ENCODE peak calls at places on chromosomes 3 and 15, in seven cellular contexts. One of them, this sample, is unnamed. For H3K4me1, the result is how much of the 10 kb centered on the place peaks cover.

GRCh38 chr3:30597131-30597768 is 9.2 kb upstream of the TGFBR2 start:
- DNase-seq in CD4-positive, alpha-beta memory T cell: no peak
- DNase-seq in OCI-LY7: no peak
- DNase-seq in foreskin keratinocyte: peak
- DNase-seq in psoas muscle: no peak
- DNase-seq in esophagus squamous epithelium: no peak
- DNase-seq in A549: peak
- DNase-seq in this sample: no peak

GRCh38 chr15:92808611-92809063 is 91.5 kb upstream of the CHD2 start:
- DNase-seq in CD4-positive, alpha-beta memory T cell: no peak
- DNase-seq in OCI-LY7: no peak
- DNase-seq in foreskin keratinocyte: no peak
- DNase-seq in psoas muscle: peak
- DNase-seq in esophagus squamous epithelium: no peak
- DNase-seq in A549: no peak
- DNase-seq in this sample: no peak

GRCh38 chr3:69364354-69364753 is 21.5 kb downstream of the FRMD4B start:
- DNase-seq in CD4-positive, alpha-beta memory T cell: no peak
- DNase-seq in OCI-LY7: no peak
- DNase-seq in foreskin keratinocyte: peak
- DNase-seq in psoas muscle: no peak
- DNase-seq in esophagus squamous epithelium: no peak
- DNase-seq in A549: no peak
- DNase-seq in this sample: no peak

GRCh38 chr3:71589132-71589531 is 5.6 kb upstream of the FOXP1 start:
- DNase-seq in CD4-positive, alpha-beta memory T cell: no peak
- DNase-seq in OCI-LY7: no peak
- DNase-seq in foreskin keratinocyte: no peak
- DNase-seq in psoas muscle: no peak
- DNase-seq in esophagus squamous epithelium: no peak
- DNase-seq in A549: no peak
- DNase-seq in this sample: no peak

GRCh38 chr3:169264711-169265110 is 398.8 kb downstream of the MECOM start:
- DNase-seq in CD4-positive, alpha-beta memory T cell: no peak
- DNase-seq in OCI-LY7: no peak
- DNase-seq in foreskin keratinocyte: no peak
- DNase-seq in psoas muscle: no peak
- DNase-seq in esophagus squamous epithelium: no peak
- DNase-seq in A549: no peak
- DNase-seq in this sample: no peak

GRCh38 chr15:90264649-90265048 is 823 bp upstream of the NGRN start:
- DNase-seq in CD4-positive, alpha-beta memory T cell: no peak
- DNase-seq in OCI-LY7: peak
- DNase-seq in foreskin keratinocyte: no peak
- DNase-seq in psoas muscle: no peak
- DNase-seq in esophagus squamous epithelium: no peak
- DNase-seq in A549: peak
- DNase-seq in this sample: peak

GRCh38 chr3:101803152-101803782 is 24.3 kb downstream of the NXPE3 start:
- DNase-seq in CD4-positive, alpha-beta memory T cell: peak
- DNase-seq in OCI-LY7: peak
- DNase-seq in foreskin keratinocyte: no peak
- DNase-seq in psoas muscle: no peak
- DNase-seq in esophagus squamous epithelium: no peak
- DNase-seq in A549: peak
- DNase-seq in this sample: peak

GRCh38 chr15:60397772-60398445 is at the start of gene ANXA2:
- DNase-seq in CD4-positive, alpha-beta memory T cell: peak
- DNase-seq in OCI-LY7: peak
- DNase-seq in foreskin keratinocyte: peak
- DNase-seq in psoas muscle: peak
- DNase-seq in esophagus squamous epithelium: peak
- DNase-seq in A549: peak
- DNase-seq in this sample: peak

GRCh38 chr3:126969586-126969985 is 13.3 kb upstream of the PLXNA1 start:
- DNase-seq in CD4-positive, alpha-beta memory T cell: no peak
- DNase-seq in OCI-LY7: no peak
- DNase-seq in foreskin keratinocyte: no peak
- DNase-seq in psoas muscle: no peak
- DNase-seq in esophagus squamous epithelium: no peak
- DNase-seq in A549: no peak
- DNase-seq in this sample: no peak

GRCh38 chr3:76505202-76505875 is 534.6 kb upstream of the ROBO2 start:
- DNase-seq in CD4-positive, alpha-beta memory T cell: no peak
- DNase-seq in OCI-LY7: no peak
- DNase-seq in foreskin keratinocyte: no peak
- DNase-seq in psoas muscle: no peak
- DNase-seq in esophagus squamous epithelium: no peak
- DNase-seq in A549: no peak
- DNase-seq in this sample: no peak

GRCh38 chr3:20669184-20669583 is 483.2 kb upstream of the SGO1 start:
- DNase-seq in CD4-positive, alpha-beta memory T cell: no peak
- DNase-seq in OCI-LY7: no peak
- DNase-seq in foreskin keratinocyte: no peak
- DNase-seq in psoas muscle: no peak
- DNase-seq in esophagus squamous epithelium: no peak
- DNase-seq in A549: no peak
- DNase-seq in this sample: no peak

GRCh38 chr3:134998158-134998557 is 203.1 kb downstream of the EPHB1 start:
- DNase-seq in CD4-positive, alpha-beta memory T cell: no peak
- DNase-seq in OCI-LY7: no peak
- DNase-seq in foreskin keratinocyte: no peak
- DNase-seq in psoas muscle: no peak
- DNase-seq in esophagus squamous epithelium: no peak
- DNase-seq in A549: no peak
- DNase-seq in this sample: no peak

GRCh38 chr3:54520060-54520459 is 397.7 kb downstream of the CACNA2D3 start:
- DNase-seq in CD4-positive, alpha-beta memory T cell: no peak
- DNase-seq in OCI-LY7: no peak
- DNase-seq in foreskin keratinocyte: no peak
- DNase-seq in psoas muscle: no peak
- DNase-seq in esophagus squamous epithelium: no peak
- DNase-seq in A549: no peak
- DNase-seq in this sample: no peak

GRCh38 chr15:38215707-38216106 is 36.9 kb upstream of the SPRED1 start:
- DNase-seq in CD4-positive, alpha-beta memory T cell: no peak
- DNase-seq in OCI-LY7: no peak
- DNase-seq in foreskin keratinocyte: no peak
- DNase-seq in psoas muscle: no peak
- DNase-seq in esophagus squamous epithelium: no peak
- DNase-seq in A549: no peak
- DNase-seq in this sample: no peak

GRCh38 chr3:23396746-23397145 is 193.6 kb downstream of the UBE2E2 start:
- DNase-seq in CD4-positive, alpha-beta memory T cell: no peak
- DNase-seq in OCI-LY7: no peak
- DNase-seq in foreskin keratinocyte: peak
- DNase-seq in psoas muscle: no peak
- DNase-seq in esophagus squamous epithelium: no peak
- DNase-seq in A549: no peak
- DNase-seq in this sample: no peak

GRCh38 chr15:43927203-43927602 is 100.4 kb downstream of the WDR76 start:
- DNase-seq in CD4-positive, alpha-beta memory T cell: no peak
- DNase-seq in OCI-LY7: no peak
- DNase-seq in foreskin keratinocyte: no peak
- DNase-seq in psoas muscle: no peak
- DNase-seq in esophagus squamous epithelium: no peak
- DNase-seq in A549: no peak
- DNase-seq in this sample: no peak

DNA sequence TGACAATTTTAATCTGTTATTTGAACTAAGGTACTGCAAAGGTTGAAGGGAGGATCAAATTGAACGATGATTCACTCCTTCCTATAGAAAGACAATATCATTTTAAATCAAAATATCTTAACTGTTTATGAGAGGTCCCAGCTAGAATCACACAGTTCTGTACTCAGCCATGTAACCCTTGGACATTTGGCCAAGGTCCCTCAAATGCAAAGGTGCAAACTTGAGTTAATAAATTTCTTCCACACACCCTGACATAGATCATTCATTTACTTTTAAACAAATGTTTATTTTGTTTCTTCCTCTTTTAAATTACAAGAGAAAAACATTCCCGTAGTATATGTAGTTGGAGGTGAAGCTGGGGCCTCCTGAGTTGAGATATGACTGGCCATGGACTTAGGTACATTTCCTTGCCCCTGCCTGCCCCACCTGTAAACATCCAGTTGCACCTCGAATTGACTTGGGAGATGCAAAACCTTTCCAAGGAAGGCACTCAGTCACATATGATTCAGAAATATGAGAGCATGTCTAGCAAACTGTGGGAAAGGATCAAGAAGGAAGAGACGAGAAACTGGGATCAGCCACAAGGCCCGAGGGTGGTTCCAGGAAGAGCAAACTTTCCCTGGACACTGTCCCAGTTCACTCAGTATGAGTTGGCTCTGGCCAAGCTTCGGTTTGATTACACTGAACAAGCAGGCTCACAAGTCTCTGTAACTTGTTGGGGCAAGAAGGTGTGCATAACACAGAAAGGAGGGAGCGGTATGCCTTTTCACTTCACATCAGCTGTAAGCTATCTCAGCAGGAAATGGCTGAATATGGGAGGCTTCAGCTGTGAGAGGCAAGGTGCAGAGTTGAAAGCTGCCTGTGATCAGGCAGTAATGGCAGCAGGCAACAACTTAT is 6.7 kb downstream of the TNFSF10 start:
- DNase-seq in CD4-positive, alpha-beta memory T cell: peak
- DNase-seq in OCI-LY7: no peak
- DNase-seq in foreskin keratinocyte: peak
- DNase-seq in psoas muscle: peak
- DNase-seq in esophagus squamous epithelium: no peak
- DNase-seq in A549: no peak
- DNase-seq in this sample: no peak
- H3K27ac ChIP-seq in CD4-positive, alpha-beta memory T cell: peak
- H3K27ac ChIP-seq in OCI-LY7: no peak
- H3K27ac ChIP-seq in foreskin keratinocyte: peak
- H3K27ac ChIP-seq in psoas muscle: peak
- H3K27ac ChIP-seq in esophagus squamous epithelium: peak
- H3K27ac ChIP-seq in A549: peak
- H3K27ac ChIP-seq in this sample: peak

GRCh38 chr3:141386611-141387110 is 18.4 kb downstream of the ZBTB38 start:
- DNase-seq in CD4-positive, alpha-beta memory T cell: no peak
- DNase-seq in OCI-LY7: peak
- DNase-seq in foreskin keratinocyte: no peak
- DNase-seq in psoas muscle: no peak
- DNase-seq in esophagus squamous epithelium: no peak
- DNase-seq in A549: no peak
- DNase-seq in this sample: no peak

GRCh38 chr3:141385386-141386079 is 17.2 kb downstream of the ZBTB38 start:
- DNase-seq in CD4-positive, alpha-beta memory T cell: no peak
- DNase-seq in OCI-LY7: peak
- DNase-seq in foreskin keratinocyte: no peak
- DNase-seq in psoas muscle: no peak
- DNase-seq in esophagus squamous epithelium: no peak
- DNase-seq in A549: no peak
- DNase-seq in this sample: no peak

GRCh38 chr3:141387446-141388030 is 19.2 kb downstream of the ZBTB38 start:
- DNase-seq in CD4-positive, alpha-beta memory T cell: no peak
- DNase-seq in OCI-LY7: peak
- DNase-seq in foreskin keratinocyte: no peak
- DNase-seq in psoas muscle: no peak
- DNase-seq in esophagus squamous epithelium: no peak
- DNase-seq in A549: no peak
- DNase-seq in this sample: no peak

GRCh38 chr3:141384575-141384974 is 16.3 kb downstream of the ZBTB38 start:
- DNase-seq in CD4-positive, alpha-beta memory T cell: no peak
- DNase-seq in OCI-LY7: no peak
- DNase-seq in foreskin keratinocyte: no peak
- DNase-seq in psoas muscle: no peak
- DNase-seq in esophagus squamous epithelium: no peak
- DNase-seq in A549: no peak
- DNase-seq in this sample: no peak

DNA sequence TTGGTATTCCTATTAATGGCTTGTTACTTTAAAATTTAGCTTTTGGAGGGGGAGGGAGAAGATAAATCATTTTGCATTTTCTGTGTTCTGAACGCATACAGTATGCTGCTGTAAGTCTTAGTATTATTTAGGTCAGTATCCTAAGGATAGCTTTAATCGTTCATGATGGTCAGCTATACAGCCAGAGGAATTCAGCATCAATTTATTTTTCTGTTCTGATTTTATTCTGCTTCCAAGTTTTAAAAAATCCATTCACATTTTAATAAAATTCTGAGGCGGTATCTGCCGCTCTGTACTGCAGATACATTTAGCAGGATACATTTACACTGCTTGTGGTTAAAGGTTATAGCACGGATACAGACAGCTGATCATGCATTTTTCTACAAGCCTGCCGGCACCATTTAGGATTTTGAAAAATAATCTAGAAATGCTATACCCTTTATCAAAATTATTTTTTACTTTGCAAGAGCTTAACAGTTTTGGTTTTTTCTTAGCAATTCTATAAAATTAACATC is 17.8 kb downstream of the ZBTB38 start:
- DNase-seq in CD4-positive, alpha-beta memory T cell: no peak
- DNase-seq in OCI-LY7: peak
- DNase-seq in foreskin keratinocyte: no peak
- DNase-seq in psoas muscle: no peak
- DNase-seq in esophagus squamous epithelium: no peak
- DNase-seq in A549: no peak
- DNase-seq in this sample: no peak
- H3K4me1 ChIP-seq in CD4-positive, alpha-beta memory T cell: under half
- H3K4me1 ChIP-seq in OCI-LY7: under half
- H3K4me1 ChIP-seq in foreskin keratinocyte: half or more
- H3K4me1 ChIP-seq in psoas muscle: under half
- H3K4me1 ChIP-seq in esophagus squamous epithelium: half or more
- H3K4me1 ChIP-seq in A549: half or more
- H3K4me1 ChIP-seq in this sample: under half

DNA sequence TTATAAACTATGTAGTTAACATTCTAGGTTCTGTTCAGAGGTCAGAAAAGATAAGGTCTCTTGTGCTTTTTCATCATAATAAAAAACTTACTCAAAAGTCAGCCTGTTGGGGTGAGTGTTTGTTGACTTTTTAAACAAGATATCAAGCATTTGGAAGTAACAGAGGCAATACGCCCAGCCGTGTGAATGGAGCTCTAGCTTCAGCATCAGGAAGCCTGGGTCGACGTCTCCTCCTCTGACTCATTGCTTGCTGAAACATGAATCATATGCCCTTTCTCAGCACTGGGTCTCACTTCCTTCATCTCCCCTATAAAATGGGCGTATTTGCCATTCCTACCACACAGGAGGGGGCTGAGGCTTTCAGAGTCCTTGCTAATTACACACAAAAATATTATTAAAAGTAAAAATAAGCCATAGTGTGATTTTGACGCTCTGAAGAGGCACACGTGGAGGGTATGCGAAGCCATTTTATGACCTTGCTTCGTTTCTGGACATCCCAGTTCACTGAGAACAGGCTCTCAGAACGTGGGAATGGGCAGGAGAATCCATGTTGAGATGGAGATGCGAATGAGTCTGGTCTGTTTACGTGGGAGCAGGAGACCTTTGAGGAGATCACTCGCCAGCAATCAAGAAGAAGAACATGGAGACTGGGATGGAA is 220.8 kb upstream of the TPRG1 start:
- DNase-seq in CD4-positive, alpha-beta memory T cell: no peak
- DNase-seq in OCI-LY7: no peak
- DNase-seq in foreskin keratinocyte: peak
- DNase-seq in psoas muscle: peak
- DNase-seq in esophagus squamous epithelium: no peak
- DNase-seq in A549: peak
- DNase-seq in this sample: no peak
- H3K27ac ChIP-seq in CD4-positive, alpha-beta memory T cell: no peak
- H3K27ac ChIP-seq in OCI-LY7: no peak
- H3K27ac ChIP-seq in foreskin keratinocyte: peak
- H3K27ac ChIP-seq in psoas muscle: peak
- H3K27ac ChIP-seq in esophagus squamous epithelium: peak
- H3K27ac ChIP-seq in A549: peak
- H3K27ac ChIP-seq in this sample: no peak

GRCh38 chr3:138797508-138798038 is 37.2 kb downstream of the PIK3CB start:
- DNase-seq in CD4-positive, alpha-beta memory T cell: no peak
- DNase-seq in OCI-LY7: no peak
- DNase-seq in foreskin keratinocyte: no peak
- DNase-seq in psoas muscle: no peak
- DNase-seq in esophagus squamous epithelium: no peak
- DNase-seq in A549: no peak
- DNase-seq in this sample: no peak
- H3K4me1 ChIP-seq in CD4-positive, alpha-beta memory T cell: under half
- H3K4me1 ChIP-seq in OCI-LY7: under half
- H3K4me1 ChIP-seq in foreskin keratinocyte: under half
- H3K4me1 ChIP-seq in psoas muscle: under half
- H3K4me1 ChIP-seq in esophagus squamous epithelium: under half
- H3K4me1 ChIP-seq in A549: under half
- H3K4me1 ChIP-seq in this sample: under half

This sample was measured in effector memory CD4-positive, alpha-beta T cell.